ENCODE peak calls at places on chromosomes 6 and 20, in four cellular contexts. V, M, F and K are unnamed samples.

GRCh38 chr6:166688286-166688685 is 61.2 kb upstream of the RPS6KA2 start:
- DNase-seq in M (no peak), V (no peak), F (no peak), K (no peak)

GRCh38 chr20:34514897-34515483 is 1.2 kb upstream of the DYNLRB1 start:
- DNase-seq in V (no peak), F (peak; percentile 22), M (peak; percentile 44), K (no peak)

GRCh38 chr20:6533828-6534388 is 233.6 kb upstream of the BMP2 start:
- DNase-seq in M (peak; percentile 88), V (peak; percentile 99), F (peak; percentile 73), K (peak; percentile 83)

GRCh38 chr20:21570285-21570992 is 56.6 kb upstream of the NKX2-2 start:
- DNase-seq in M (no peak), F (no peak), V (no peak), K (no peak)

GRCh38 chr20:10315138-10315537 is 96.5 kb downstream of the SNAP25 start:
- DNase-seq in M (no peak), F (no peak), V (no peak), K (no peak)

GRCh38 chr6:107154131-107154906 is 39.0 kb upstream of the BEND3 start:
- DNase-seq in M (no peak), F (no peak), V (peak; percentile 16), K (no peak)

GRCh38 chr6:104956663-104957294 is at the start of gene LIN28B:
- DNase-seq in V (no peak), F (no peak), M (no peak), K (no peak)

GRCh38 chr6:168714547-168715260 is 273.7 kb downstream of the SMOC2 start:
- DNase-seq in V (no peak), F (no peak), M (no peak), K (no peak)

GRCh38 chr20:36866681-36867485 is 9.1 kb upstream of the TLDC2 start:
- DNase-seq in V (peak; percentile 77), M (peak; percentile 64), F (peak; percentile 89), K (peak; percentile 15)

GRCh38 chr6:38773338-38773737 is 58.2 kb downstream of the DNAH8 start:
- DNase-seq in V (no peak), F (no peak), M (no peak), K (no peak)

GRCh38 chr6:121688974-121689373 is 253.5 kb downstream of the GJA1 start:
- DNase-seq in M (no peak), F (no peak), V (peak; percentile 50), K (no peak)

GRCh38 chr20:37948956-37949355 is 46.0 kb downstream of the VSTM2L start:
- DNase-seq in M (no peak), F (no peak), V (no peak), K (no peak)

GRCh38 chr20:36298795-36299339 is 7.3 kb upstream of the DLGAP4 start:
- DNase-seq in V (no peak), M (no peak), F (no peak), K (no peak)

GRCh38 chr20:29689411-29690225 is 1567.8 kb upstream of the DEFB115 start:
- DNase-seq in M (no peak), V (no peak), F (peak; percentile 42), K (no peak)

GRCh38 chr20:17869295-17869994 is 99.1 kb downstream of the SNX5 start:
- DNase-seq in M (no peak), F (no peak), V (no peak), K (no peak)
- H3K4me3 ChIP-seq in M (no peak overlapping the region), F (peak overlapping the region; percentile 56), V (no peak overlapping the region), K (peak overlapping the region; percentile 77)

GRCh38 chr20:61278296-61278695 is 26.2 kb downstream of the CDH4 start:
- DNase-seq in M (no peak), V (no peak), F (no peak), K (no peak)
- H3K9ac ChIP-seq in M (no peak overlapping the region), V (no peak overlapping the region), F (no peak overlapping the region), K (no peak overlapping the region)

GRCh38 chr6:158816329-158816728 is 2.8 kb downstream of the EZR start:
- DNase-seq in V (no peak), M (no peak), F (no peak), K (no peak)
- H3K4me3 ChIP-seq in V (peak overlapping the region; percentile 79), M (no peak overlapping the region), F (peak overlapping the region; percentile 89), K (no peak overlapping the region)

DNA sequence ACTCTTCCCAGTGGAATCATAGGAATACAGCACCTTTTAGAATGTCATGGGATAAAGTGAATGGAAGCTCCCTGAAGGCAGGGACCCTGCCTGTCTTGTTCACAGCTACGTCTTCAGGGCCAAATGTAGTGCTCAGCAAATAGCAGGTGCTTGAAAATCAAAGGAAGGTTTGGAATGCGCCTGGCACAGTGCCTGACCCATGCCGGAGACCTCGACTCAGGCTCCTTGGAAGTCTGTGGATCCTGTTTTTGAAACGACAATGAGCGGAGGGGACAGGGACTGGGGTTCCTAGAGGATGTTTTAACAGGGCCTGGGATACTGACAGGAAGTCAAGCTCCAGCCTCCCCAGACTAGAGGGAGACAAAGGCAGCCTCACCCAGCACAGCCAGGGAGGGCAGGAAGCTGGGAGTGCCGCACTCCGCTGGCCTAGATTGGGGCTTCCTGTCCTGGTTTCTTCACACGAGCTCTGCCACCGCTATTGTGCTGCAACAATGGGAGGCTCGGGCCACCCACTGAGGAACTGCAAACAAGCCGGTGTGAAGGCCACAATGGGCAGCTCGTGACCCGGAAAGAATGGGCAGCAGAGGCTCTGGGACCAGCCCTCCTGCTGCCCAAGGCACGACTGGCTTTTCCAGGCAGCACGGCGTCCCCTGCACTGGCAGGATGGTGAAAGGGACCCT is 76.7 kb downstream of the PREX1 start:
- DNase-seq in M (no peak), V (peak; percentile 12), F (no peak), K (no peak)
- H3K9ac ChIP-seq in M (no peak overlapping the region), V (no peak overlapping the region), F (no peak overlapping the region), K (no peak overlapping the region)